ENCODE peak calls at places on chromosome 14, in five cellular contexts. J is NCI-H187; X is HEK293T; F is CD8-positive, alpha-beta memory T cell; L is brain microvascular endothelial cell. H is an unnamed sample.

GRCh38 chr14:100417466-100417865 is 94.3 kb downstream of the SLC25A47 start:
- DNase-seq in J (no peak), X (peak; percentile 58), F (no peak), L (peak; percentile 93), H (peak; percentile 81)

GRCh38 chr14:95274874-95275273 is 44.8 kb downstream of the CLMN start:
- DNase-seq in J (no peak), X (no peak), F (no peak), L (no peak), H (no peak)

GRCh38 chr14:91873476-91874265 is 6.3 kb upstream of the TC2N start:
- DNase-seq in J (peak; percentile 19), X (no peak), F (peak; percentile 90), L (no peak), H (no peak)

GRCh38 chr14:81831128-81831815 is 297.6 kb upstream of the SEL1L start:
- DNase-seq in J (no peak), X (no peak), F (no peak), L (no peak), H (no peak)

GRCh38 chr14:55599250-55599879 is 19.4 kb downstream of the KTN1 start:
- DNase-seq in J (no peak), X (no peak), F (no peak), L (no peak), H (no peak)

GRCh38 chr14:100059433-100059781 is 5.8 kb upstream of the EVL start:
- DNase-seq in J (no peak), X (no peak), F (no peak), L (no peak), H (no peak)

GRCh38 chr14:59123975-59124374 is 64.5 kb upstream of the DAAM1 start:
- DNase-seq in J (no peak), X (no peak), F (no peak), L (no peak), H (no peak)

GRCh38 chr14:100246809-100247428 is 8.0 kb downstream of the YY1 start:
- DNase-seq in J (no peak), X (peak; percentile 65), F (no peak), L (no peak), H (peak; percentile 52)

H was measured in K562.